ENCODE peak calls at places on chromosomes 13 and 19, in eight cellular contexts. One of them, this sample, is unnamed.

GRCh38 chr13:40390290-40391008 is 276.0 kb downstream of the FOXO1 start:
- DNase-seq in NCI-H2107: no peak
- DNase-seq in WTC11: no peak
- DNase-seq in natural killer cell: no peak
- DNase-seq in stimulated activated CD4-positive, alpha-beta T cell treated with anti-CD3 and anti-CD28 coated beads, Interleukin-4, amount 100 ng/mL, for 24 hours: no peak
- DNase-seq in HuH-7.5: no peak
- DNase-seq in ascending aorta: no peak
- DNase-seq in A673: no peak
- DNase-seq in this sample: no peak

GRCh38 chr19:2481466-2481865 is 5.5 kb downstream of the GADD45B start:
- DNase-seq in NCI-H2107: no peak
- DNase-seq in WTC11: no peak
- DNase-seq in natural killer cell: no peak
- DNase-seq in stimulated activated CD4-positive, alpha-beta T cell treated with anti-CD3 and anti-CD28 coated beads, Interleukin-4, amount 100 ng/mL, for 24 hours: no peak
- DNase-seq in HuH-7.5: no peak
- DNase-seq in ascending aorta: peak
- DNase-seq in A673: no peak
- DNase-seq in this sample: no peak

GRCh38 chr13:32911506-32911905 is 104.7 kb upstream of the KL start:
- DNase-seq in NCI-H2107: no peak
- DNase-seq in WTC11: peak
- DNase-seq in natural killer cell: no peak
- DNase-seq in stimulated activated CD4-positive, alpha-beta T cell treated with anti-CD3 and anti-CD28 coated beads, Interleukin-4, amount 100 ng/mL, for 24 hours: peak
- DNase-seq in HuH-7.5: peak
- DNase-seq in ascending aorta: no peak
- DNase-seq in A673: peak
- DNase-seq in this sample: peak

GRCh38 chr13:33213797-33214196 is 71.8 kb downstream of the STARD13 start:
- DNase-seq in NCI-H2107: no peak
- DNase-seq in WTC11: no peak
- DNase-seq in natural killer cell: no peak
- DNase-seq in stimulated activated CD4-positive, alpha-beta T cell treated with anti-CD3 and anti-CD28 coated beads, Interleukin-4, amount 100 ng/mL, for 24 hours: no peak
- DNase-seq in HuH-7.5: no peak
- DNase-seq in ascending aorta: no peak
- DNase-seq in A673: peak
- DNase-seq in this sample: peak

GRCh38 chr13:102028198-102028597 is 373.6 kb downstream of the FGF14 start:
- DNase-seq in NCI-H2107: no peak
- DNase-seq in WTC11: no peak
- DNase-seq in natural killer cell: no peak
- DNase-seq in stimulated activated CD4-positive, alpha-beta T cell treated with anti-CD3 and anti-CD28 coated beads, Interleukin-4, amount 100 ng/mL, for 24 hours: no peak
- DNase-seq in HuH-7.5: no peak
- DNase-seq in ascending aorta: no peak
- DNase-seq in A673: no peak
- DNase-seq in this sample: no peak

GRCh38 chr19:5803752-5804515 is 933 bp upstream of the NRTN start:
- DNase-seq in NCI-H2107: peak
- DNase-seq in WTC11: peak
- DNase-seq in natural killer cell: peak
- DNase-seq in stimulated activated CD4-positive, alpha-beta T cell treated with anti-CD3 and anti-CD28 coated beads, Interleukin-4, amount 100 ng/mL, for 24 hours: peak
- DNase-seq in HuH-7.5: peak
- DNase-seq in ascending aorta: peak
- DNase-seq in A673: peak
- DNase-seq in this sample: peak

GRCh38 chr13:78689011-78689410 is 30.1 kb upstream of the OBI1 start:
- DNase-seq in NCI-H2107: no peak
- DNase-seq in WTC11: no peak
- DNase-seq in natural killer cell: no peak
- DNase-seq in stimulated activated CD4-positive, alpha-beta T cell treated with anti-CD3 and anti-CD28 coated beads, Interleukin-4, amount 100 ng/mL, for 24 hours: no peak
- DNase-seq in HuH-7.5: no peak
- DNase-seq in ascending aorta: no peak
- DNase-seq in A673: peak
- DNase-seq in this sample: no peak

GRCh38 chr13:52024481-52024880 is at the start of gene UTP14C:
- DNase-seq in NCI-H2107: no peak
- DNase-seq in WTC11: no peak
- DNase-seq in natural killer cell: no peak
- DNase-seq in stimulated activated CD4-positive, alpha-beta T cell treated with anti-CD3 and anti-CD28 coated beads, Interleukin-4, amount 100 ng/mL, for 24 hours: no peak
- DNase-seq in HuH-7.5: no peak
- DNase-seq in ascending aorta: no peak
- DNase-seq in A673: no peak
- DNase-seq in this sample: peak

GRCh38 chr19:42122691-42123607 is 9.3 kb downstream of the POU2F2 start:
- DNase-seq in NCI-H2107: no peak
- DNase-seq in WTC11: no peak
- DNase-seq in natural killer cell: no peak
- DNase-seq in stimulated activated CD4-positive, alpha-beta T cell treated with anti-CD3 and anti-CD28 coated beads, Interleukin-4, amount 100 ng/mL, for 24 hours: peak
- DNase-seq in HuH-7.5: no peak
- DNase-seq in ascending aorta: no peak
- DNase-seq in A673: no peak
- DNase-seq in this sample: no peak

GRCh38 chr19:4929186-4929585 is 19.9 kb downstream of the UHRF1 start:
- DNase-seq in NCI-H2107: no peak
- DNase-seq in WTC11: no peak
- DNase-seq in natural killer cell: no peak
- DNase-seq in stimulated activated CD4-positive, alpha-beta T cell treated with anti-CD3 and anti-CD28 coated beads, Interleukin-4, amount 100 ng/mL, for 24 hours: no peak
- DNase-seq in HuH-7.5: no peak
- DNase-seq in ascending aorta: no peak
- DNase-seq in A673: no peak
- DNase-seq in this sample: peak

GRCh38 chr13:112733661-112734379 is 44.0 kb downstream of the ATP11A start:
- DNase-seq in NCI-H2107: no peak
- DNase-seq in WTC11: peak
- DNase-seq in natural killer cell: no peak
- DNase-seq in stimulated activated CD4-positive, alpha-beta T cell treated with anti-CD3 and anti-CD28 coated beads, Interleukin-4, amount 100 ng/mL, for 24 hours: no peak
- DNase-seq in HuH-7.5: no peak
- DNase-seq in ascending aorta: no peak
- DNase-seq in A673: no peak
- DNase-seq in this sample: no peak

GRCh38 chr13:36006347-36006746 is 124.8 kb downstream of the DCLK1 start:
- DNase-seq in NCI-H2107: no peak
- DNase-seq in WTC11: no peak
- DNase-seq in natural killer cell: no peak
- DNase-seq in stimulated activated CD4-positive, alpha-beta T cell treated with anti-CD3 and anti-CD28 coated beads, Interleukin-4, amount 100 ng/mL, for 24 hours: no peak
- DNase-seq in HuH-7.5: no peak
- DNase-seq in ascending aorta: no peak
- DNase-seq in A673: no peak
- DNase-seq in this sample: peak

GRCh38 chr19:15419413-15420025 is 731 bp upstream of the AKAP8L start:
- DNase-seq in NCI-H2107: no peak
- DNase-seq in WTC11: no peak
- DNase-seq in natural killer cell: no peak
- DNase-seq in stimulated activated CD4-positive, alpha-beta T cell treated with anti-CD3 and anti-CD28 coated beads, Interleukin-4, amount 100 ng/mL, for 24 hours: no peak
- DNase-seq in HuH-7.5: no peak
- DNase-seq in ascending aorta: no peak
- DNase-seq in A673: no peak
- DNase-seq in this sample: no peak

GRCh38 chr13:48304132-48304876 is 753 bp downstream of the RB1 start:
- DNase-seq in NCI-H2107: no peak
- DNase-seq in WTC11: peak
- DNase-seq in natural killer cell: peak
- DNase-seq in stimulated activated CD4-positive, alpha-beta T cell treated with anti-CD3 and anti-CD28 coated beads, Interleukin-4, amount 100 ng/mL, for 24 hours: no peak
- DNase-seq in HuH-7.5: peak
- DNase-seq in ascending aorta: peak
- DNase-seq in A673: peak
- DNase-seq in this sample: peak

GRCh38 chr19:54434112-54434861 is 14.7 kb upstream of the LENG8 start:
- DNase-seq in NCI-H2107: no peak
- DNase-seq in WTC11: no peak
- DNase-seq in natural killer cell: no peak
- DNase-seq in stimulated activated CD4-positive, alpha-beta T cell treated with anti-CD3 and anti-CD28 coated beads, Interleukin-4, amount 100 ng/mL, for 24 hours: no peak
- DNase-seq in HuH-7.5: no peak
- DNase-seq in ascending aorta: no peak
- DNase-seq in A673: no peak
- DNase-seq in this sample: no peak

GRCh38 chr19:7527516-7528191 is 5.2 kb downstream of the MCOLN1 start:
- DNase-seq in NCI-H2107: no peak
- DNase-seq in WTC11: no peak
- DNase-seq in natural killer cell: no peak
- DNase-seq in stimulated activated CD4-positive, alpha-beta T cell treated with anti-CD3 and anti-CD28 coated beads, Interleukin-4, amount 100 ng/mL, for 24 hours: no peak
- DNase-seq in HuH-7.5: no peak
- DNase-seq in ascending aorta: no peak
- DNase-seq in A673: no peak
- DNase-seq in this sample: no peak

GRCh38 chr19:41591951-41592562 is 16.1 kb downstream of the CEACAM21 start:
- DNase-seq in NCI-H2107: no peak
- DNase-seq in WTC11: peak
- DNase-seq in natural killer cell: no peak
- DNase-seq in stimulated activated CD4-positive, alpha-beta T cell treated with anti-CD3 and anti-CD28 coated beads, Interleukin-4, amount 100 ng/mL, for 24 hours: no peak
- DNase-seq in HuH-7.5: no peak
- DNase-seq in ascending aorta: no peak
- DNase-seq in A673: no peak
- DNase-seq in this sample: no peak

GRCh38 chr13:52852444-52852843 is 4.0 kb upstream of the PCDH8 start:
- DNase-seq in NCI-H2107: no peak
- DNase-seq in WTC11: no peak
- DNase-seq in natural killer cell: no peak
- DNase-seq in stimulated activated CD4-positive, alpha-beta T cell treated with anti-CD3 and anti-CD28 coated beads, Interleukin-4, amount 100 ng/mL, for 24 hours: no peak
- DNase-seq in HuH-7.5: no peak
- DNase-seq in ascending aorta: no peak
- DNase-seq in A673: no peak
- DNase-seq in this sample: no peak

GRCh38 chr13:20713751-20714150 is 10.3 kb downstream of the IL17D start:
- DNase-seq in NCI-H2107: no peak
- DNase-seq in WTC11: no peak
- DNase-seq in natural killer cell: no peak
- DNase-seq in stimulated activated CD4-positive, alpha-beta T cell treated with anti-CD3 and anti-CD28 coated beads, Interleukin-4, amount 100 ng/mL, for 24 hours: no peak
- DNase-seq in HuH-7.5: no peak
- DNase-seq in ascending aorta: peak
- DNase-seq in A673: peak
- DNase-seq in this sample: no peak

GRCh38 chr13:33322474-33322827 is 36.9 kb upstream of the STARD13 start:
- DNase-seq in NCI-H2107: no peak
- DNase-seq in WTC11: no peak
- DNase-seq in natural killer cell: no peak
- DNase-seq in stimulated activated CD4-positive, alpha-beta T cell treated with anti-CD3 and anti-CD28 coated beads, Interleukin-4, amount 100 ng/mL, for 24 hours: no peak
- DNase-seq in HuH-7.5: no peak
- DNase-seq in ascending aorta: peak
- DNase-seq in A673: no peak
- DNase-seq in this sample: peak

GRCh38 chr19:3358392-3358918 is 7.9 kb upstream of the NFIC start:
- DNase-seq in NCI-H2107: no peak
- DNase-seq in WTC11: no peak
- DNase-seq in natural killer cell: peak
- DNase-seq in stimulated activated CD4-positive, alpha-beta T cell treated with anti-CD3 and anti-CD28 coated beads, Interleukin-4, amount 100 ng/mL, for 24 hours: no peak
- DNase-seq in HuH-7.5: no peak
- DNase-seq in ascending aorta: no peak
- DNase-seq in A673: no peak
- DNase-seq in this sample: no peak

GRCh38 chr13:111920932-111921705 is 145.8 kb upstream of the SOX1 start:
- DNase-seq in NCI-H2107: no peak
- DNase-seq in WTC11: no peak
- DNase-seq in natural killer cell: no peak
- DNase-seq in stimulated activated CD4-positive, alpha-beta T cell treated with anti-CD3 and anti-CD28 coated beads, Interleukin-4, amount 100 ng/mL, for 24 hours: no peak
- DNase-seq in HuH-7.5: no peak
- DNase-seq in ascending aorta: peak
- DNase-seq in A673: no peak
- DNase-seq in this sample: no peak

GRCh38 chr13:19634129-19634740 is 776 bp downstream of the MPHOSPH8 start:
- DNase-seq in NCI-H2107: no peak
- DNase-seq in WTC11: no peak
- DNase-seq in natural killer cell: no peak
- DNase-seq in stimulated activated CD4-positive, alpha-beta T cell treated with anti-CD3 and anti-CD28 coated beads, Interleukin-4, amount 100 ng/mL, for 24 hours: no peak
- DNase-seq in HuH-7.5: no peak
- DNase-seq in ascending aorta: no peak
- DNase-seq in A673: peak
- DNase-seq in this sample: peak

GRCh38 chr19:54133312-54133956 is 4.1 kb upstream of the CNOT3 start:
- DNase-seq in NCI-H2107: no peak
- DNase-seq in WTC11: no peak
- DNase-seq in natural killer cell: no peak
- DNase-seq in stimulated activated CD4-positive, alpha-beta T cell treated with anti-CD3 and anti-CD28 coated beads, Interleukin-4, amount 100 ng/mL, for 24 hours: no peak
- DNase-seq in HuH-7.5: no peak
- DNase-seq in ascending aorta: no peak
- DNase-seq in A673: peak
- DNase-seq in this sample: no peak

GRCh38 chr13:44921931-44922758 is 67.1 kb downstream of the NUFIP1 start:
- DNase-seq in NCI-H2107: no peak
- DNase-seq in WTC11: no peak
- DNase-seq in natural killer cell: no peak
- DNase-seq in stimulated activated CD4-positive, alpha-beta T cell treated with anti-CD3 and anti-CD28 coated beads, Interleukin-4, amount 100 ng/mL, for 24 hours: no peak
- DNase-seq in HuH-7.5: no peak
- DNase-seq in ascending aorta: peak
- DNase-seq in A673: peak
- DNase-seq in this sample: peak

GRCh38 chr19:54248016-54248601 is 5.5 kb upstream of the LILRA6 start:
- DNase-seq in NCI-H2107: no peak
- DNase-seq in WTC11: no peak
- DNase-seq in natural killer cell: no peak
- DNase-seq in stimulated activated CD4-positive, alpha-beta T cell treated with anti-CD3 and anti-CD28 coated beads, Interleukin-4, amount 100 ng/mL, for 24 hours: peak
- DNase-seq in HuH-7.5: no peak
- DNase-seq in ascending aorta: no peak
- DNase-seq in A673: no peak
- DNase-seq in this sample: peak

GRCh38 chr13:75650991-75651390 is 14.9 kb downstream of the LMO7 start:
- DNase-seq in NCI-H2107: no peak
- DNase-seq in WTC11: no peak
- DNase-seq in natural killer cell: no peak
- DNase-seq in stimulated activated CD4-positive, alpha-beta T cell treated with anti-CD3 and anti-CD28 coated beads, Interleukin-4, amount 100 ng/mL, for 24 hours: no peak
- DNase-seq in HuH-7.5: no peak
- DNase-seq in ascending aorta: no peak
- DNase-seq in A673: no peak
- DNase-seq in this sample: no peak

GRCh38 chr13:112617754-112618375 is 29.9 kb upstream of the TUBGCP3 start:
- DNase-seq in NCI-H2107: no peak
- DNase-seq in WTC11: no peak
- DNase-seq in natural killer cell: no peak
- DNase-seq in stimulated activated CD4-positive, alpha-beta T cell treated with anti-CD3 and anti-CD28 coated beads, Interleukin-4, amount 100 ng/mL, for 24 hours: no peak
- DNase-seq in HuH-7.5: no peak
- DNase-seq in ascending aorta: no peak
- DNase-seq in A673: no peak
- DNase-seq in this sample: no peak

This sample was measured in iris pigment epithelial cell.